ENCODE peak calls at places on chromosomes 7 and 10, in four cellular contexts. Z is OCI-LY7, I is PC-3, R is foreskin fibroblast. U is an unnamed sample.

GRCh38 chr7:155090647-155091046 is 20.5 kb downstream of the HTR5A start:
- DNase-seq in Z (no peak), I (peak), R (no peak), U (peak)

GRCh38 chr10:26357203-26357602 is 80.9 kb upstream of the APBB1IP start:
- DNase-seq in Z (no peak), I (no peak), R (no peak), U (no peak)

GRCh38 chr10:112821663-112822062 is 128.4 kb upstream of the TCF7L2 start:
- DNase-seq in Z (no peak), I (no peak), R (no peak), U (no peak)

GRCh38 chr10:95536894-95537542 is 24.2 kb downstream of the SORBS1 start:
- DNase-seq in Z (no peak), I (no peak), R (no peak), U (no peak)

GRCh38 chr7:36430171-36430570 is 40.5 kb downstream of the ANLN start:
- DNase-seq in Z (no peak), I (no peak), R (no peak), U (no peak)

GRCh38 chr10:27052646-27053045 is 47.6 kb downstream of the ANKRD26 start:
- DNase-seq in Z (no peak), I (no peak), R (no peak), U (no peak)

GRCh38 chr7:111855842-111856227 is 293.5 kb upstream of the IMMP2L start:
- DNase-seq in Z (no peak), I (peak), R (peak), U (peak)

GRCh38 chr7:158166386-158167340 is 421.0 kb downstream of the PTPRN2 start:
- DNase-seq in Z (no peak), I (no peak), R (no peak), U (no peak)

GRCh38 chr7:514651-515598 is 4.7 kb downstream of the PDGFA start:
- DNase-seq in Z (no peak), I (no peak), R (no peak), U (no peak)

GRCh38 chr7:100897772-100898454 is 2.2 kb upstream of the ACHE start:
- DNase-seq in Z (no peak), I (no peak), R (no peak), U (no peak)

GRCh38 chr7:100895701-100895955 is at the start of gene ACHE:
- DNase-seq in Z (no peak), I (no peak), R (no peak), U (no peak)

GRCh38 chr7:100895956-100896742 is 461 bp upstream of the ACHE start:
- DNase-seq in Z (no peak), I (no peak), R (peak), U (no peak)

GRCh38 chr7:100897111-100897608 is 1.5 kb upstream of the ACHE start:
- DNase-seq in Z (peak), I (peak), R (peak), U (no peak)

DNA sequence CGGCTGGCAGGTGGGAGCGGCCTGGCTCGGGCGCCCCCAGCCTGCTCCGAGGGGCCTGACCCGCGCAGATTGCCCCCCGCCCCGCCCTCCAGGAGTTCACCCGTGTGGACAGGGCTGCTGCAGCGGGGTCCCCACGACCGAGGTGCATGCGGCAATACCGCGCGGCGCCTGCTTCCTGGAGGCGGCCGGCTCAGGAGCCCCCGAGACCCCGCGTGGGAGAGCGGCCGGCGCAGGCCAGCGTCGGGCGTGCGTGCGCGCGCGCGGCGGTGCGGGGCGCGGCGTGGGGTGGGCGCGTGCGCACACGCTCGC is 1.0 kb upstream of the ACHE start:
- DNase-seq in Z (no peak), I (no peak), R (no peak), U (no peak)
- H3K4me3 ChIP-seq in Z (no peak), I (no peak), R (no peak), U (no peak)

GRCh38 chr10:68560916-68561691 is 967 bp downstream of the TET1 start:
- DNase-seq in Z (no peak), I (no peak), R (peak), U (no peak)

GRCh38 chr10:68559872-68560200 is 301 bp upstream of the TET1 start:
- DNase-seq in Z (no peak), I (no peak), R (peak), U (no peak)

GRCh38 chr10:68562666-68563522 is 2.8 kb downstream of the TET1 start:
- DNase-seq in Z (peak), I (no peak), R (peak), U (peak)

GRCh38 chr10:68560201-68560915 is at the start of gene TET1:
- DNase-seq in Z (peak), I (peak), R (peak), U (peak)

DNA sequence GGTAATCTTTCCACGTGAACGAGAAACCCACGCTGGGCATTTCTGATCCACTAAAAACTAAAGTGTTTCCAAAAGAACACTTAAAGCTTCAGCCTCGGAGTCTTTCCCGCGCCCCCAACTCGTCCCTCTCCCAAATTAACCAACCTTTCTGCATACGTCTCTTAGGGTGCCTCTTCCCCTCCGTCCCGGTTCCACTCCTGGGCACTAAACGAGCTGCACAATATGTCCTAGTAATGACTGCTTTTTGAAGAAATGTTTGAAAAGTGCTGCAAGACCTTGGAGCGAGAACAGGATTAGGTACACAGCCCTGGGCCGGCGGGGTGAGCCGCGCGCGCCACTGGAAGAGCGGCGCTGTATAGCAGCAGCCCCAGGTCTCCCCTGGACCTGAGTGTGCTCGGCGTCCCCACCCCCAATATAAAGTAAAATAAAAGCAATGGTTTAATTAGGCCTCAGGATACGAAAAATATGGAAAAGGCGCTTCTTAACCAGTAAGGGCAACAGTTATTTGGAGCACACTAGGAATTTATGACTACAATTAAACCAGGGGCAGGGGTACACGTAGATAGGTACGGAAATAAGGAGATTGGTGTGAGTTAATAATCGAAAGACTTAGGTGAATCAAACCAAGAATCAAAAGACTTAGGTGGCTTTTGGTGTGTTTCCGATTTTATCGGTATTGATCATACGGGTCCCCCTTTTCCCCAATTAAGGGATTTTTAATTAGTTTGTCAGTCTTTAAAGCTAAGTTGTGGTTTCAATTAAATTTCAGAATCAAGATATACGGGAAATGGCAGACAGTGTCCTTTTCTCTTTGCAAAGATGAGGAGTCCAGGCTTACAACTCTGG is 1.9 kb downstream of the TET1 start:
- DNase-seq in Z (no peak), I (no peak), R (peak), U (no peak)
- H3K4me3 ChIP-seq in Z (no peak), I (no peak), R (peak), U (no peak)

GRCh38 chr10:47351899-47352815 is 4.0 kb downstream of the RBP3 start:
- DNase-seq in Z (no peak), I (no peak), R (no peak), U (no peak)
- H3K4me3 ChIP-seq in Z (no peak), I (no peak), R (no peak), U (no peak)

GRCh38 chr7:114087674-114088539 is 169.1 kb upstream of the PPP1R3A start:
- DNase-seq in Z (no peak), I (no peak), R (peak), U (no peak)
- H3K4me3 ChIP-seq in Z (no peak), I (no peak), R (peak), U (no peak)

DNA sequence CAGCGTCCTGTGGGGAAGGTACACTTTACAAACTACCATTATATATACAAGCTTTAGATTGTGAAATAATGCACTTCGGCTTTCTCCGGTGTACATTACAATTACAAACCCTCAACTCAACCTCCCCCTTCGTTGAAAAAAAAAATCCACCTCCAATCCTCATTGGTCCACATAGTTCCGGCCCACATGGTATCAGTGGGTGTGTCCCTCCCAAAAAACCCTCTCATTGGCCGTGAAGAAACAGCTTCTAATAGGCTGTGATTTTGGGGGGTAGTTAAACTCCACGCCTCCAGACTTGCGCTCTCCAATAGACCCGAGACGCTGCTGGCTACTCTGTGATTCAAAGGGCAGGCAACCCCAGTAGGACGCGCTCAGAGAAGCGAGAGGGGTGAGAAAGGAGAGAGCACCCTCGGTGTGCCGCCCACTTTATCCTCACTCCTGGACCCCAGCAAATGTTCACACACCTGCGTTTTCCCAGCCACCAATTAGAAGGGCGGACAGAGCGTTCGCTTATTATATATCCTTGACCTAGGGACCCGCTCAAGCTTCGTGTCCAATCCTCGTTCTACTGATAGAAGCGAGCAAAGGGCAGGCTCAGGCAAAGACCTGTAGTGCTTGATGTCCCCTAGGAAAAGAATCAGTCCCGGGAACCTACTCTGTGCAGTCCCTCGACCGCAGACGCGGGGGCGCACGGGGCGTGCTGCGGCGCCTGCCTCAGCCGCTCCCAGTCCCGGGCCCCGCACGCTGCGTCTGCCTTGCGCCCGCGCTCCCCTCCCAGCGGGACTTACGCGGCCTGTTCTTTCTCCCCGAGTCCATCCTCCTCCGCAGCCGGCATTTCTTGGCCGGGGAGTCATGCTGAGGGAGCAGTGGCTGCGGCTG is 991 bp downstream of the PANK1 start:
- DNase-seq in Z (peak), I (peak), R (peak), U (peak)
- H3K4me3 ChIP-seq in Z (peak), I (peak), R (peak), U (peak)